ENCODE peak calls at places on chromosomes 3 and 15, in four cellular contexts. One of them, this sample, is unnamed. For H3K27me3, the result is how much of the 10 kb centered on the place peaks cover.

GRCh38 chr15:70245932-70246622 is 148.4 kb upstream of the TLE3 start:
- DNase-seq in hepatocyte: no peak
- DNase-seq in fibroblast of lung: peak
- DNase-seq in colonic mucosa: no peak
- DNase-seq in this sample: no peak

GRCh38 chr3:177946965-177947364 is 589.3 kb upstream of the KCNMB2 start:
- DNase-seq in hepatocyte: no peak
- DNase-seq in fibroblast of lung: peak
- DNase-seq in colonic mucosa: no peak
- DNase-seq in this sample: no peak

GRCh38 chr3:140093742-140094141 is 158.8 kb downstream of the CLSTN2 start:
- DNase-seq in fibroblast of lung: peak
- DNase-seq in colonic mucosa: peak
- DNase-seq in hepatocyte: peak
- DNase-seq in this sample: peak

GRCh38 chr15:82647835-82648256 is 683 bp upstream of the CPEB1 start:
- DNase-seq in fibroblast of lung: no peak
- DNase-seq in hepatocyte: no peak
- DNase-seq in colonic mucosa: no peak
- DNase-seq in this sample: peak

GRCh38 chr3:183447206-183448001 is 19.0 kb upstream of the MCF2L2 start:
- DNase-seq in colonic mucosa: peak
- DNase-seq in fibroblast of lung: peak
- DNase-seq in hepatocyte: peak
- DNase-seq in this sample: peak

GRCh38 chr3:99638244-99638948 is at the start of gene COL8A1:
- DNase-seq in hepatocyte: no peak
- DNase-seq in colonic mucosa: peak
- DNase-seq in fibroblast of lung: peak
- DNase-seq in this sample: peak

GRCh38 chr3:117811797-117812196 is 1102.2 kb downstream of the TUSC7 start:
- DNase-seq in fibroblast of lung: no peak
- DNase-seq in colonic mucosa: no peak
- DNase-seq in hepatocyte: no peak
- DNase-seq in this sample: no peak

GRCh38 chr3:120642368-120642948 is 39.6 kb downstream of the HGD start:
- DNase-seq in fibroblast of lung: peak
- DNase-seq in hepatocyte: no peak
- DNase-seq in colonic mucosa: no peak
- DNase-seq in this sample: no peak

GRCh38 chr15:51094606-51095569 is at the start of gene TNFAIP8L3:
- DNase-seq in colonic mucosa: peak
- DNase-seq in hepatocyte: peak
- DNase-seq in fibroblast of lung: peak
- DNase-seq in this sample: peak

GRCh38 chr3:146024260-146024659 is 136.7 kb downstream of the PLOD2 start:
- DNase-seq in fibroblast of lung: no peak
- DNase-seq in colonic mucosa: no peak
- DNase-seq in hepatocyte: no peak
- DNase-seq in this sample: no peak

GRCh38 chr15:100897201-100897872 is 17.7 kb downstream of the ALDH1A3 start:
- DNase-seq in hepatocyte: no peak
- DNase-seq in fibroblast of lung: no peak
- DNase-seq in colonic mucosa: no peak
- DNase-seq in this sample: no peak

GRCh38 chr15:53437985-53438841 is 321.2 kb downstream of the WDR72 start:
- DNase-seq in colonic mucosa: no peak
- DNase-seq in hepatocyte: no peak
- DNase-seq in fibroblast of lung: no peak
- DNase-seq in this sample: no peak

GRCh38 chr15:64024172-64025050 is 21.9 kb downstream of the DAPK2 start:
- DNase-seq in colonic mucosa: no peak
- DNase-seq in fibroblast of lung: no peak
- DNase-seq in hepatocyte: no peak
- DNase-seq in this sample: no peak

GRCh38 chr3:13424111-13424844 is 4.2 kb upstream of the NUP210 start:
- DNase-seq in hepatocyte: no peak
- DNase-seq in colonic mucosa: no peak
- DNase-seq in fibroblast of lung: no peak
- DNase-seq in this sample: no peak

GRCh38 chr3:13419356-13420050 is 619 bp downstream of the NUP210 start:
- DNase-seq in colonic mucosa: no peak
- DNase-seq in hepatocyte: peak
- DNase-seq in fibroblast of lung: no peak
- DNase-seq in this sample: peak

GRCh38 chr3:13416002-13416793 is 3.9 kb downstream of the NUP210 start:
- DNase-seq in fibroblast of lung: no peak
- DNase-seq in colonic mucosa: no peak
- DNase-seq in hepatocyte: no peak
- DNase-seq in this sample: no peak

GRCh38 chr3:13420817-13421755 is 964 bp upstream of the NUP210 start:
- DNase-seq in fibroblast of lung: no peak
- DNase-seq in hepatocyte: no peak
- DNase-seq in colonic mucosa: peak
- DNase-seq in this sample: peak

DNA sequence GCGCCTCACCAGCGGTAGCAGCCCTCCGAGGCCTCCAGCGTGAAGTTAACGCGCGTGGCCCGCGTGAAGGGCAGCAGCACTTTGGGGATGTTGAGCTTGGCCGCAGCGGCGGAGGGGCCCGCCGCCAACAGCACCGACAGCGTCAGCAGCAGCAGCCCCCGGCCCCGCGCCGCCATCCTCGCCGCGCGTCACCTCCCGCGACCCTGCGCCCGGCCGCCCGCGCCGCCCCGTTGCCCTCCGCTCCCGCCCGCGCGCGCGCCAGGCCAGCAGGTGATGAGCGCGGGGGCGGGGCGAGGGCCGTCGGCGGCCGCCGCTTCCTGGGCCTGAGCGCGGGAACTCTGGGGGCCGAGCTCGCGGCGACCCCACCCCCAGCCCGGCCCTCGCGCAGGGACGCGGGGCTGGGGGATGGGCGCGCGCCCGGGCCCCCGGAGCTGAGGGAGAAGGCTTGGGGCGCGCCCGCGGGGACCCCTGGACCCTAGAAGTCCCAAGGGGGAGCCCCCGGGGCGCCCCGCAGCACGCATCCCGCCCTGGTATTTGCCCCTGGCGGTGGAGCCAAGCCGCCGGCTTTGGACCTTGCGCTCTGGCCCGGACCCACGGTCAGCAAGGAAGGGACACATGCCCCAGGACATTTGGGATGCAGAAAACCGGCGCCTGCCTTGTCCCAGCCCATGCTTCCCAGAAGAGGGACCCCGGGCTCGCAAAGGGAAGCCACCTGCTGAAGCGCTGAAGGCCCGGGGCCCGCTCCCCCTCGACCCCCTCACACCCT is at the start of gene NUP210:
- DNase-seq in colonic mucosa: peak
- DNase-seq in fibroblast of lung: no peak
- DNase-seq in hepatocyte: peak
- DNase-seq in this sample: peak
- TF ChIP-seq CTCF in colonic mucosa: no peak
- TF ChIP-seq CTCF in fibroblast of lung: no peak
- TF ChIP-seq CTCF in hepatocyte: no peak
- TF ChIP-seq CTCF in this sample: no peak

GRCh38 chr3:128498127-128498626 is 5.2 kb upstream of the GATA2 start:
- DNase-seq in colonic mucosa: no peak
- DNase-seq in hepatocyte: no peak
- DNase-seq in fibroblast of lung: no peak
- DNase-seq in this sample: no peak

GRCh38 chr3:128496019-128496601 is 3.1 kb upstream of the GATA2 start:
- DNase-seq in hepatocyte: no peak
- DNase-seq in fibroblast of lung: no peak
- DNase-seq in colonic mucosa: no peak
- DNase-seq in this sample: no peak

GRCh38 chr3:128496602-128497304 is 3.8 kb upstream of the GATA2 start:
- DNase-seq in fibroblast of lung: no peak
- DNase-seq in hepatocyte: no peak
- DNase-seq in colonic mucosa: peak
- DNase-seq in this sample: peak

GRCh38 chr3:128498901-128499530 is 6.0 kb upstream of the GATA2 start:
- DNase-seq in colonic mucosa: peak
- DNase-seq in fibroblast of lung: no peak
- DNase-seq in hepatocyte: no peak
- DNase-seq in this sample: no peak

DNA sequence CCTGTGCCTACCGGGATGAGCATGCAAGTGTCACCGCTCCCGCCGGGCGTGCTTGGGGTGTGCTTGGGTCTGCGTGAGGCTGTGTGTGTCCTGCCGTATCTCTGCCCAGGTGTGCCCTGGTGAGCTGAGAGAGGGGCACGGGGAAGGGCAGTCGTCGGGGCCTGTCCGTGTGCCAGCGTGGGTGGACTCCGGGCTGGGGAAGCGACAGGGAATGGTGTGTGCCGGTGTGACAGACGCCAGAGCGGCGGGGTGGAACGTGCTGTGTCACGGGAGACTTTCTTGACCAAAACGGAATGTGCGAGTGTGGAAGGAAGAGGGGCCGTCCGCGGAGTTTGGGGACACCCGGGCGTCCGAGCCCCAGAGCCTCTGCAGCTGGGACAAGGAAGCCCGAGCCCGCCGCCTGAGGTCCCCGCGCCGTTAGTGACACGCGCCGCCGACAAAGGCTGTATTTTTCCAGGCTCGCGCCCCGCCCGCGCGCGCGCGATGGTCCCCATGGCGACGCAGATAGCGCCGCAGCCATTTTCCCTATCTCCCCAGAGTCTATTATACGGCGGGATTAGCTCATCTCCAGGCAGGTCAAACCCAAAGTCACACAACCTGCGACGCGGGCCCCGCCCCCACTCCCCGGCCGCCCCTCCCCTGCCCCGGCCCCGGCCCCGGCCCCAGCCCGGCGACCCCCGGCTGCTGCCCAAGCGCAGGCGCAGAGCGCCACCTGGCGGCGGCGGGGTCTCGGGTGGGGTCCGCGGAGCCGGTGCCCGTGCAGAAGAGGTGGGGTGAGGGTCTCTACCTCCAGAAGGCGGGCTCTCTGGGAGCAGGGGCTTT is 4.5 kb upstream of the GATA2 start:
- DNase-seq in colonic mucosa: peak
- DNase-seq in hepatocyte: peak
- DNase-seq in fibroblast of lung: no peak
- DNase-seq in this sample: peak
- H3K4me3 ChIP-seq in colonic mucosa: peak
- H3K4me3 ChIP-seq in hepatocyte: peak
- H3K4me3 ChIP-seq in fibroblast of lung: peak
- H3K4me3 ChIP-seq in this sample: peak

GRCh38 chr15:75844629-75845390 is 1.6 kb downstream of the UBE2Q2 start:
- DNase-seq in fibroblast of lung: no peak
- DNase-seq in colonic mucosa: no peak
- DNase-seq in hepatocyte: no peak
- DNase-seq in this sample: no peak

GRCh38 chr15:75840659-75841058 is 2.6 kb upstream of the UBE2Q2 start:
- DNase-seq in fibroblast of lung: peak
- DNase-seq in colonic mucosa: peak
- DNase-seq in hepatocyte: peak
- DNase-seq in this sample: no peak

GRCh38 chr15:75843618-75844610 is 667 bp downstream of the UBE2Q2 start:
- DNase-seq in fibroblast of lung: peak
- DNase-seq in hepatocyte: peak
- DNase-seq in colonic mucosa: peak
- DNase-seq in this sample: peak

DNA sequence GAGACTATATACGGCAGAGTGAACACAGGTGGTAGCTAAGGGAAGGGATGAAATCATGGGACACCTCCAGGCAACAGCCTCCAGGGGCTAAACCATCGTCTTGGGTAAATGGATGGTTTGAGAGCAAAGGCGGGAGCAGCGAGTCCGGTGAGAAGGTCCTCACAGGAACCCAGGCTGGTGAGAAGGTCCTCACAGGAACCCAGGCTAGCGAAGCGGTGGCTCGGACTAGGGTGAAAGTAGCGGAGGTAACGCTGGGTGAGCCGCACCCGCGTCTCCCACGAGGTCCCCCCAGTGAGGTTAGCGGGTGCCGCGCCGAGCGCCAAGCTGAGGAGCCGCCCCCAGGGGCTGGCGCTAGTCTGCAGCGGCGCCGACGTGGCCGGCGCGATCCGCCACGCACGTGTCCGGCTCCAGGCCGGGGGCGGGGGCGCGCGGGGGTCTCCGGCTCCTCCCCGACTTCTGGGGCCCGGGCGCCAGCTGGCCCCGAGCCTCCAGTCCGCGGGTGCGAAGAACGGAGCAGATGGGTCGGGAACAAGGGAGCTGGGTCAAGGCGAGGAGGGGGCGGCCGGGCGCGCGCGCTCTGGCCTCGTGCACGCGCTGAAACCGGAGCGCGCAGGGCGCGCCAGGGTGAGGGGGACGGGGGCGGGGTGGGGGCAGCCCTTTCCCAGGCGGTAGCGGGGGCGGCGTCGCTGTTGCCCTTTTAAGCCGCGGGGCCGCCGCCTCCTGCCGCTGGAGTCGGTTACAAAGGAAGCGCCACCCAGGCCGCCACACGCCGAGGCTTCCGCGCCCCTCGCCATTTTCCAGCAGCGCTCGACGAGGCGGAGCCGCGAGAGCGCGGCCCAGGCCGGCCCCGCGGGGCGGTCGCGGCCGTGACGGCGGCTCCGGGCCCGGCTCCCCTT is at the start of gene UBE2Q2:
- DNase-seq in fibroblast of lung: peak
- DNase-seq in hepatocyte: peak
- DNase-seq in colonic mucosa: peak
- DNase-seq in this sample: peak
- H3K27me3 ChIP-seq in fibroblast of lung: under half
- H3K27me3 ChIP-seq in hepatocyte: under half
- H3K27me3 ChIP-seq in colonic mucosa: under half
- H3K27me3 ChIP-seq in this sample: under half

DNA sequence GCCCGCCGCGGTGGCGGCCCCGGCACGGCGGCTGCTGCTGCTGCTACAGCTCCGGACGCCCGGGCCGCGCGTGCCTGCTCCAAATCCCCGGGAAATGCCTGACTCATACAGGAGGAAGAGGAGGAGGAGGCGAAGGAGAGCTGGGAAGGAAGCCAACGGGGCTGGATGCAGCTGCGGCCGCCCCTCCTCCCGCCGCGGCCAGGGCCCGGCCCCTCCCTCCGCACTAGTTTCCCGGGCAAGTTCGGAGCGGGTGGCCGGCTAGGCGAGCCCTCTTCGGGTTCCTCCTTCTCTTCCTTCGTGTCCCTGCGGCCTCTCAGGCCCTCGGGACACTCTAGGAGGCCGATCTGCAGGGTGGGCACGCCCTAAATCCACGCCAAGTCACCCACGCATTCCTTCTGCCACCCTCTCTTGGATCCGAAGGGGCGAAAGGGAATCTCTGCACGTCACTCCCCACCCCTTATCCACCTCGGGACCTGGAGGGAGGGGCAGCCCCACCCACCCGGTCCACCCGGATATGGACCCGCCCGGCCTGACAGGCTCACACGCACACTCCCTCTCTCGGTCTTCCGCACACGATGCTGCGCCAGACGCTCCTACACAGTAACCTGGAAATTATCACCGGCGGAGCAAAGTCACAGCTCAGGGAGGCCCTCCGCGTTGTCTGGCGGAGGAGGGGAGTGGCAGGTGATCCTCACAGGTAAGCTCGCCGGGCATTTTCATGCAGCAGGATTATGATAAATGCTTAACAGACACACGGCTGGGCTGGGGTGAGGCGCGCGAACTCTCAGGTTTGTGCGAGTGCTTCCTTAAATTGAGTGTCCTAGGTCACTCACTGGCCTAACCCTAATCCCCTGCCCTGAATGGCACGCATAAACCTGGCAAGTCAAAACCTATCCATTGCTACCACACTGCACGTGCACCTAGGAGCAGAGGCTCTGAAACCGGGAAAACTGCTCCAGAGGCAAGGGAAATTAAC is at the start of the genes OSBPL10 and ZNF860:
- DNase-seq in fibroblast of lung: peak
- DNase-seq in hepatocyte: peak
- DNase-seq in colonic mucosa: peak
- DNase-seq in this sample: peak
- TF ChIP-seq CTCF in fibroblast of lung: no peak
- TF ChIP-seq CTCF in hepatocyte: no peak
- TF ChIP-seq CTCF in colonic mucosa: no peak
- TF ChIP-seq CTCF in this sample: no peak

GRCh38 chr3:194101592-194102432 is 34.1 kb upstream of the HES1 start:
- DNase-seq in fibroblast of lung: no peak
- DNase-seq in colonic mucosa: peak
- DNase-seq in hepatocyte: peak
- DNase-seq in this sample: no peak
- H3K4me3 ChIP-seq in fibroblast of lung: no peak
- H3K4me3 ChIP-seq in colonic mucosa: no peak
- H3K4me3 ChIP-seq in hepatocyte: no peak
- H3K4me3 ChIP-seq in this sample: no peak